ENCODE peak calls at places on chromosome 16, in ten cellular contexts. N is T follicular helper cell; Y is endothelial cell; L is posterior cingulate gyrus; I is hippocampal formation; K is NCI-H510A; C is cardiac fibroblast; T is NCI-H2081; Q is Kasumi-1; J is stimulated activated CD8-positive, alpha-beta memory T cell treated with anti-CD3 and anti-CD28 coated beads, Interleukin-2, amount 100 ng/mL, for 1 hour. V is an unnamed sample.

GRCh38 chr16:24253192-24253591 is 2.9 kb upstream of the CACNG3 start:
- DNase-seq in T (peak), K (no peak), L (peak), I (peak), C (peak), Y (peak), Q (peak), J (no peak), N (no peak), V (peak)

GRCh38 chr16:22642689-22643088 is 132.0 kb downstream of the NPIPB5 start:
- DNase-seq in N (no peak), J (no peak), C (no peak), Q (no peak), Y (no peak), T (no peak), K (no peak), L (no peak), I (no peak), V (no peak)

GRCh38 chr16:14346278-14347142 is 275.4 kb downstream of the MRTFB start:
- DNase-seq in K (no peak), T (no peak), N (no peak), Q (no peak), I (no peak), L (no peak), C (no peak), J (no peak), Y (no peak), V (no peak)

GRCh38 chr16:29784901-29785500 is 5.5 kb upstream of the KIF22 start:
- DNase-seq in K (no peak), N (peak), I (no peak), C (peak), Y (peak), Q (no peak), J (peak), L (peak), T (no peak), V (peak)

GRCh38 chr16:62661435-62661834 is 625.2 kb upstream of the CDH8 start:
- DNase-seq in L (no peak), N (no peak), Y (no peak), K (no peak), J (no peak), I (no peak), C (no peak), T (no peak), Q (no peak), V (no peak)

GRCh38 chr16:85662036-85662812 is 26.5 kb downstream of the GINS2 start:
- DNase-seq in J (no peak), K (no peak), I (no peak), L (no peak), N (no peak), Y (no peak), C (no peak), T (no peak), Q (no peak), V (peak)

GRCh38 chr16:85418978-85419491 is 194.1 kb upstream of the GSE1 start:
- DNase-seq in L (no peak), Q (no peak), T (no peak), N (no peak), K (no peak), I (no peak), Y (peak), C (no peak), J (no peak), V (peak)

GRCh38 chr16:15461376-15461775 is 27.0 kb downstream of the BMERB1 start:
- DNase-seq in N (no peak), L (no peak), Y (no peak), I (no peak), K (no peak), Q (no peak), C (peak), T (no peak), J (no peak), V (no peak)

GRCh38 chr16:67013823-67014640 is 14.9 kb upstream of the CBFB start:
- DNase-seq in L (peak), Q (no peak), Y (peak), N (peak), T (peak), C (peak), K (no peak), J (no peak), I (peak), V (peak)

GRCh38 chr16:28042856-28043255 is 20.7 kb downstream of the GSG1L start:
- DNase-seq in Y (no peak), K (no peak), Q (no peak), I (no peak), T (no peak), N (no peak), L (no peak), J (no peak), C (peak), V (no peak)

GRCh38 chr16:89431158-89431584 is 59.2 kb downstream of the ANKRD11 start:
- DNase-seq in T (no peak), L (no peak), Y (no peak), J (no peak), N (no peak), C (peak), K (no peak), I (no peak), Q (no peak), V (no peak)

GRCh38 chr16:11692651-11693050 is 24.4 kb downstream of the SNN start:
- DNase-seq in I (no peak), Q (no peak), C (no peak), N (no peak), K (no peak), T (no peak), L (no peak), Y (no peak), J (no peak), V (no peak)

GRCh38 chr16:3980311-3981111 is 100.0 kb upstream of the CREBBP start:
- DNase-seq in Y (no peak), K (no peak), I (no peak), L (no peak), C (peak), N (no peak), T (no peak), J (no peak), Q (no peak), V (no peak)